ENCODE peak calls at places on chromosomes 1 and 21, in nine cellular contexts. G is IMR-90, X is ovary, E is GM12891, Z is esophagus squamous epithelium, O is A549, D is uterus, Q is GM12892, K is HCT116. Y is an unnamed sample.

GRCh38 chr1:222263791-222264190 is 284.1 kb downstream of the HHIPL2 start:
- DNase-seq in E (no peak), Z (no peak), D (no peak), X (no peak), Q (no peak), G (peak), K (no peak), O (no peak), Y (no peak)

GRCh38 chr1:200372095-200372884 is 37.5 kb downstream of the ZNF281 start:
- DNase-seq in X (no peak), G (peak), E (no peak), K (peak), Z (no peak), O (peak), D (no peak), Q (no peak), Y (peak)

GRCh38 chr21:16650984-16651383 is 861.9 kb upstream of the CXADR start:
- DNase-seq in Z (no peak), G (no peak), E (no peak), O (no peak), D (no peak), K (no peak), X (no peak), Q (no peak), Y (no peak)

GRCh38 chr1:912740-913301 is 10.9 kb upstream of the SAMD11 start:
- DNase-seq in E (no peak), Q (no peak), X (no peak), O (peak), G (no peak), Z (no peak), K (no peak), D (no peak), Y (no peak)

GRCh38 chr1:100580446-100580845 is 42.5 kb downstream of the GPR88 start:
- DNase-seq in E (no peak), K (no peak), X (no peak), G (peak), Z (no peak), O (no peak), Q (no peak), D (no peak), Y (no peak)

GRCh38 chr1:109617291-109617801 is 2.1 kb downstream of the GNAT2 start:
- DNase-seq in G (peak), E (no peak), K (peak), O (no peak), Q (no peak), D (no peak), Z (no peak), X (no peak), Y (peak)

GRCh38 chr1:190169311-190170067 is 308.2 kb downstream of the BRINP3 start:
- DNase-seq in Z (no peak), E (no peak), G (peak), Q (no peak), X (no peak), O (no peak), D (no peak), K (no peak), Y (no peak)

GRCh38 chr1:25515033-25515432 is 28.4 kb upstream of the LDLRAP1 start:
- DNase-seq in E (no peak), K (no peak), X (no peak), D (no peak), Q (no peak), G (no peak), O (no peak), Z (no peak), Y (no peak)

GRCh38 chr1:204438628-204439027 is 27.0 kb upstream of the PPP1R15B start:
- DNase-seq in Q (no peak), Z (no peak), E (no peak), O (peak), X (no peak), D (peak), K (no peak), G (peak), Y (peak)

GRCh38 chr1:7424352-7424890 is 346.7 kb upstream of the VAMP3 start:
- DNase-seq in K (no peak), Z (no peak), G (peak), X (no peak), Q (no peak), E (no peak), O (no peak), D (no peak), Y (no peak)

GRCh38 chr1:116330342-116330652 is 42.7 kb upstream of the ATP1A1 start:
- DNase-seq in K (no peak), Z (no peak), O (no peak), E (no peak), D (no peak), X (no peak), Q (no peak), G (no peak), Y (no peak)

GRCh38 chr1:198909973-198910372 is 271.1 kb downstream of the PTPRC start:
- DNase-seq in E (no peak), O (no peak), Q (no peak), G (peak), X (no peak), D (no peak), Z (no peak), K (no peak), Y (no peak)

GRCh38 chr1:242245255-242245654 is 246.4 kb upstream of the MAP1LC3C start:
- DNase-seq in D (no peak), E (no peak), G (no peak), Z (no peak), X (no peak), K (no peak), O (no peak), Q (no peak), Y (no peak)

GRCh38 chr1:54995013-54995760 is 3.5 kb upstream of the BSND start:
- DNase-seq in Z (no peak), G (no peak), X (no peak), O (no peak), D (no peak), Q (no peak), K (no peak), E (no peak), Y (no peak)

GRCh38 chr1:180533571-180533987 is 25.2 kb upstream of the OVAAL start:
- DNase-seq in G (peak), D (peak), Z (no peak), O (peak), E (peak), X (peak), Q (peak), K (peak), Y (peak)

GRCh38 chr1:9066945-9067807 is 2.3 kb downstream of the SLC2A5 start:
- DNase-seq in E (no peak), Q (no peak), G (peak), X (peak), Z (no peak), K (no peak), D (peak), O (no peak), Y (no peak)

GRCh38 chr1:238558156-238558555 is 667.4 kb upstream of the ZP4 start:
- DNase-seq in X (no peak), O (no peak), D (no peak), G (peak), Q (no peak), E (no peak), K (no peak), Z (no peak), Y (peak)

GRCh38 chr1:209850342-209850979 is 22.7 kb downstream of the UTP25 start:
- DNase-seq in G (peak), X (no peak), E (no peak), O (peak), Q (peak), K (peak), Z (no peak), D (no peak), Y (peak)

GRCh38 chr1:117142200-117142599 is 20.7 kb upstream of the TRIM45 start:
- DNase-seq in E (no peak), K (no peak), Q (no peak), D (no peak), Z (no peak), O (no peak), X (no peak), G (peak), Y (no peak)

GRCh38 chr1:3907031-3907534 is 7.0 kb upstream of the C1orf174 start:
- DNase-seq in K (no peak), G (no peak), E (no peak), X (no peak), Z (no peak), Q (no peak), D (no peak), O (no peak), Y (no peak)

GRCh38 chr1:218350022-218350525 is 4.9 kb downstream of the TGFB2 start:
- DNase-seq in O (no peak), Q (no peak), X (no peak), D (no peak), G (no peak), E (no peak), K (no peak), Z (no peak), Y (no peak)

GRCh38 chr1:212630159-212630900 is 21.8 kb downstream of the ATF3 start:
- DNase-seq in O (peak), E (peak), Z (peak), K (peak), D (peak), X (peak), Q (peak), G (no peak), Y (peak)

GRCh38 chr1:236762410-236762809 is 32.7 kb upstream of the MTR start:
- DNase-seq in K (no peak), X (no peak), E (no peak), O (no peak), Z (no peak), Q (no peak), D (no peak), G (no peak), Y (no peak)

GRCh38 chr1:25703041-25703440 is 86.5 kb downstream of the MAN1C1 start:
- DNase-seq in Q (no peak), E (no peak), Z (no peak), O (no peak), K (no peak), G (no peak), X (no peak), D (no peak), Y (no peak)

GRCh38 chr1:184507165-184507564 is 120.3 kb downstream of the C1orf21 start:
- DNase-seq in G (no peak), K (no peak), O (no peak), X (no peak), D (no peak), E (no peak), Q (no peak), Z (no peak), Y (no peak)

GRCh38 chr1:158149175-158149574 is 31.5 kb upstream of the CD1D start:
- DNase-seq in Z (no peak), E (no peak), D (peak), K (no peak), X (peak), G (no peak), O (no peak), Q (no peak), Y (no peak)

GRCh38 chr1:85585845-85586244 is 5.3 kb downstream of the CCN1 start:
- DNase-seq in G (peak), O (no peak), X (no peak), Q (no peak), K (no peak), E (no peak), Z (no peak), D (peak), Y (no peak)

GRCh38 chr1:245322673-245323072 is 167.9 kb downstream of the KIF26B start:
- DNase-seq in D (no peak), Z (no peak), G (no peak), X (no peak), E (no peak), O (no peak), K (peak), Q (no peak), Y (no peak)

GRCh38 chr1:201499795-201500669 is 6.9 kb downstream of the CSRP1 start:
- DNase-seq in K (no peak), X (no peak), O (no peak), E (no peak), D (no peak), Q (no peak), Z (no peak), G (no peak), Y (no peak)

GRCh38 chr1:172326171-172326570 is 94.3 kb upstream of the C1orf105 start:
- DNase-seq in E (no peak), K (no peak), O (no peak), X (no peak), G (peak), D (no peak), Q (no peak), Z (no peak), Y (no peak)

GRCh38 chr1:3453891-3454810 is at the start of gene ARHGEF16:
- DNase-seq in E (no peak), Q (no peak), O (peak), K (peak), X (peak), Z (no peak), D (no peak), G (peak), Y (peak)

GRCh38 chr1:111208921-111209320 is 8.5 kb upstream of the DENND2D start:
- DNase-seq in Q (no peak), Z (no peak), D (no peak), K (no peak), O (no peak), X (no peak), E (no peak), G (no peak), Y (no peak)

GRCh38 chr1:19341201-19342076 is 29.3 kb downstream of the SLC66A1 start:
- DNase-seq in K (peak), O (peak), Z (no peak), G (peak), X (peak), E (peak), D (peak), Q (peak), Y (peak)

GRCh38 chr1:244092293-244093264 is 41.5 kb downstream of the ZBTB18 start:
- DNase-seq in E (no peak), Z (no peak), K (no peak), Q (no peak), D (no peak), G (peak), X (no peak), O (peak), Y (no peak)

GRCh38 chr21:19523066-19523465 is 1119.5 kb upstream of the TMPRSS15 start:
- DNase-seq in X (no peak), G (no peak), K (no peak), E (no peak), Q (no peak), D (no peak), Z (no peak), O (no peak), Y (no peak)

GRCh38 chr21:19523731-19524130 is 1120.1 kb upstream of the TMPRSS15 start:
- DNase-seq in X (no peak), Z (no peak), O (no peak), D (no peak), E (no peak), Q (no peak), K (no peak), G (no peak), Y (no peak)

GRCh38 chr21:19529031-19529430 is 1125.4 kb upstream of the TMPRSS15 start:
- DNase-seq in E (no peak), K (no peak), Q (no peak), G (no peak), D (no peak), O (no peak), Z (no peak), X (no peak), Y (no peak)
- TF ChIP-seq POLR2A in E (no peak), K (no peak), Q (no peak), G (no peak), D (no peak), O (no peak), Z (no peak), X (no peak), Y (no peak)

GRCh38 chr1:187960125-187960638 is 1131.4 kb downstream of the PLA2G4A start:
- DNase-seq in Q (no peak), X (no peak), K (no peak), D (no peak), O (no peak), Z (no peak), E (no peak), G (no peak), Y (no peak)
- TF ChIP-seq POLR2A in Q (no peak), X (no peak), K (no peak), D (no peak), O (no peak), Z (no peak), E (no peak), G (no peak), Y (no peak)

GRCh38 chr1:162233937-162234336 is 142.7 kb downstream of the SPATA46 start:
- DNase-seq in G (no peak), Z (no peak), Q (no peak), K (no peak), X (no peak), D (no peak), O (no peak), E (no peak), Y (no peak)

GRCh38 chr1:162234571-162234970 is 142.1 kb downstream of the SPATA46 start:
- DNase-seq in Q (no peak), X (no peak), D (no peak), K (no peak), Z (no peak), E (no peak), O (no peak), G (no peak), Y (no peak)

GRCh38 chr1:162236622-162237021 is 140.0 kb downstream of the SPATA46 start:
- DNase-seq in E (no peak), O (no peak), G (no peak), K (no peak), D (no peak), X (no peak), Z (no peak), Q (no peak), Y (no peak)

GRCh38 chr1:162236201-162236600 is 140.5 kb downstream of the SPATA46 start:
- DNase-seq in Z (no peak), K (no peak), G (no peak), D (no peak), Q (no peak), X (no peak), E (no peak), O (no peak), Y (no peak)

GRCh38 chr1:162235261-162235780 is 141.3 kb downstream of the SPATA46 start:
- DNase-seq in Q (no peak), O (no peak), X (no peak), D (no peak), Z (no peak), K (no peak), G (peak), E (no peak), Y (no peak)
- TF ChIP-seq POLR2A in Q (no peak), O (no peak), X (no peak), D (no peak), Z (no peak), K (no peak), G (no peak), E (no peak), Y (no peak)

DNA sequence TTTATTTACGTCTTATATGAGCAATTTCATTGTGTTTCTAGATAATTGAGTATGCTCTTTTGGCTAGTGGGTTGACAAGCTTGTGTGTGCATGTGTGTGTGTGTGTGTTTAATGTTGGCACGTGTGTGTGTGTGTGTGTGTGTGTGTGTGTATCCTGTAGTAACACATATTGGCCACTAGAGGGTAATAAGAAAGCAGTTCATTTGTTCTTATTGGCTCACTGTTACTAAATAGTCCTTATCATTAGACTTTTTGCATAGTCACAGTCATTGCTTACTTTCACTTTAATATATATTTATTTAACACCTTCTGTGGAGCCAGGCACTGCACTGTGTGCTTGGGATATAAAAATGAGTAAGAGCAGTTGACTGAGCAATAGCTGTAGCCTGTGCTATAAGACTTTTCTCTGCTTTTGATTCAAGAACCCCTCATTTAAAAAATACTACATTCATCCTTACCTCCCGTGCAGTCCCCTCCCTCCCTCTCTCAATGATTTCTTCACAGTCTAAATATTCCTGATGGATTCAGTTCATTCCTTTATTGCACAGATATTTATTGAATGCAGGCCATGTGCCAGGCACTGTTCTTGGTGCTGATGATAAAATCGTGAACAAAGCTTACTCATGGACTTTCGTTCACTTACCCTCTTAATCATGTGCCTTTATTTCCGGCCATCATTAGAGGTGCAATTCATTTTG is 96.7 kb downstream of the DYRK1A start:
- DNase-seq in K (peak), G (peak), Q (no peak), E (no peak), O (peak), D (no peak), X (no peak), Z (no peak), Y (no peak)
- TF ChIP-seq POLR2A in K (no peak), G (no peak), Q (no peak), E (no peak), O (no peak), D (no peak), X (no peak), Z (no peak), Y (no peak)

GRCh38 chr1:149881876-149882275 is 17.5 kb upstream of the BOLA1 start:
- DNase-seq in X (no peak), Q (no peak), Z (no peak), E (no peak), O (no peak), K (no peak), G (no peak), D (no peak), Y (no peak)

GRCh38 chr1:149886396-149887195 is 12.8 kb upstream of the BOLA1 start:
- DNase-seq in Z (peak), D (peak), E (peak), G (peak), Q (peak), X (peak), K (peak), O (peak), Y (peak)

GRCh38 chr1:149883598-149884247 is 15.6 kb upstream of the BOLA1 start:
- DNase-seq in G (no peak), O (no peak), D (no peak), E (no peak), Q (no peak), K (no peak), X (no peak), Z (no peak), Y (no peak)

GRCh38 chr1:149885364-149886111 is 13.8 kb upstream of the BOLA1 start:
- DNase-seq in X (peak), D (peak), G (peak), O (peak), E (no peak), K (peak), Z (peak), Q (no peak), Y (no peak)

GRCh38 chr1:149884433-149885363 is 14.7 kb upstream of the BOLA1 start:
- DNase-seq in K (peak), O (no peak), Z (no peak), D (no peak), X (no peak), E (no peak), Q (no peak), G (peak), Y (no peak)
- TF ChIP-seq POLR2A in K (peak), O (no peak), Z (peak), D (no peak), X (no peak), E (no peak), Q (no peak), G (no peak), Y (no peak)

DNA sequence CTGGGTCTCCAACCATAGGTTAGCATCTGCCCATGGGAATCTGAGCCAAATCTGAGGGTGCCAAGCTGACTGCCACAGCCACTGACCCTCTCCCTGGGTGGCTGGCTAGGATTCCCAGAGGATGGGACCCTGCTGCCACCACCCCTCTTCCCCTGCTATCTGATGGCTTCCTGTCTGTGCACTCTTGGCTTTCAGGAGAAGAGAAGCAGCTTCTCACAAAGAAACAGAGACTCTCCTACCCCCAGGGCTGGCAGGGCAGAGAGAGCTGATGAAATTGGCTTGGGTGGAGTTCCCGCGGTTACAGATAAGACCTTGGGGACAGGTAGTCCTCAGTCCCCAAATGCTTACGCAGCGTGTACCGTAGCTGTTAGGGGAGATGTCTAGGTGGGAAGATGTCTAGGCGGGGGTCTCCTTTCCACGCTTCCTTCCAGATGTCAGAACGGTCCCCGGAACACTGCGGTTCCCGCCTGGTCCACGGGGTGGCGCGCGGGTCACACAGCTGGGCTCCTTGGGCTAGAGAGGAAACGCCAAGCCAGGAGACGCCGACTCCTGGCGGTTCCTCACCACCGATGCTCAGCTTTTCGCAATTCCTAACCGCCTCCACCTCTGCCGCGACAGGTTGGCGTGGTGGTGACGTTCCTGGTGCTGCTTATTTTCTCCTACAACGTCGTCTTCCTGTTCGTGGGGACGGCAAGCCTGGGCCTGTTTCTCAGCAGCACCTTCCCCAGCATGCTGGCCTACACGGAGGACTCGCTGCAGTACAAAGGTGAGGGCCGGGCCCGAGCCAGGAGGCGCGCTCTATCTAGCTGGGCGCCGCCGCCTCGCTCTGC is 40.1 kb downstream of the ELK4 start:
- DNase-seq in G (peak), O (peak), Q (peak), X (peak), D (peak), Z (no peak), K (peak), E (peak), Y (peak)
- TF ChIP-seq POLR2A in G (peak), O (no peak), Q (no peak), X (no peak), D (peak), Z (no peak), K (no peak), E (no peak), Y (no peak)

Y was measured in H54.